ENCODE peak calls at places on chromosomes 13 and 19, in ten cellular contexts. O is CD4-positive, alpha-beta T cell; Z is Calu3; P is DND-41; E is GM23338; G is H9; I is endothelial cell; L is astrocyte; W is AG09319; K is PC-3. C is an unnamed sample.

GRCh38 chr13:19153782-19154450 is 27.7 kb downstream of the TUBA3C start:
- DNase-seq in G (no peak), K (no peak), I (no peak), P (no peak), Z (no peak), W (no peak), O (no peak), L (no peak), E (no peak), C (peak)

GRCh38 chr13:20274466-20274865 is 42.3 kb upstream of the GJB6 start:
- DNase-seq in I (no peak), Z (peak), G (no peak), P (no peak), K (peak), E (no peak), O (no peak), W (no peak), L (no peak), C (no peak)

GRCh38 chr19:8682472-8682871 is 16.1 kb downstream of the ACTL9 start:
- DNase-seq in E (no peak), G (no peak), O (no peak), Z (no peak), K (no peak), L (no peak), P (no peak), I (no peak), W (no peak), C (no peak)

GRCh38 chr19:10751109-10751972 is 33.5 kb downstream of the DNM2 start:
- DNase-seq in Z (peak), O (no peak), W (no peak), E (peak), L (no peak), G (no peak), K (no peak), I (peak), P (no peak), C (peak)

GRCh38 chr13:29479716-29480492 is 115.6 kb downstream of the SLC7A1 start:
- DNase-seq in P (no peak), I (no peak), O (no peak), E (peak), L (no peak), Z (no peak), W (no peak), G (no peak), K (no peak), C (no peak)

GRCh38 chr13:36822786-36823185 is 3.8 kb downstream of the RFXAP start:
- DNase-seq in K (no peak), Z (no peak), P (no peak), G (no peak), I (no peak), W (no peak), L (peak), E (no peak), O (no peak), C (no peak)

GRCh38 chr19:39078436-39079200 is 5.5 kb upstream of the ACP7 start:
- DNase-seq in P (no peak), L (peak), E (no peak), Z (peak), K (peak), G (no peak), O (no peak), I (no peak), W (peak), C (no peak)

GRCh38 chr19:3954107-3954506 is 16.8 kb downstream of the DAPK3 start:
- DNase-seq in K (no peak), I (no peak), G (no peak), O (no peak), W (no peak), P (no peak), E (no peak), Z (no peak), L (no peak), C (no peak)

GRCh38 chr13:113129921-113130750 is 7.5 kb downstream of the F10 start:
- DNase-seq in E (no peak), K (no peak), L (no peak), W (no peak), G (peak), Z (no peak), P (no peak), I (no peak), O (no peak), C (peak)

GRCh38 chr13:111385182-111385857 is 64.9 kb downstream of the TEX29 start:
- DNase-seq in K (no peak), E (no peak), L (no peak), W (no peak), Z (no peak), P (no peak), O (no peak), G (peak), I (no peak), C (no peak)

GRCh38 chr19:1125601-1126533 is 22.1 kb downstream of the GPX4 start:
- DNase-seq in Z (no peak), P (no peak), E (no peak), W (no peak), K (peak), G (no peak), L (peak), O (no peak), I (no peak), C (no peak)

GRCh38 chr13:101977475-101977874 is 424.4 kb downstream of the FGF14 start:
- DNase-seq in I (no peak), E (no peak), W (no peak), P (no peak), G (no peak), L (no peak), O (no peak), K (no peak), Z (no peak), C (no peak)

GRCh38 chr13:48551329-48551728 is 18.4 kb upstream of the RCBTB2 start:
- DNase-seq in I (no peak), O (no peak), L (no peak), K (no peak), E (peak), W (no peak), G (no peak), Z (no peak), P (peak), C (no peak)

GRCh38 chr13:39929583-39929982 is 274.1 kb downstream of the COG6 start:
- DNase-seq in I (no peak), K (no peak), W (no peak), O (no peak), Z (no peak), E (no peak), L (no peak), P (no peak), G (no peak), C (no peak)

GRCh38 chr19:6220385-6221191 is 59.2 kb downstream of the MLLT1 start:
- DNase-seq in I (no peak), W (peak), P (no peak), E (no peak), O (no peak), L (no peak), K (no peak), Z (no peak), G (no peak), C (no peak)

GRCh38 chr13:90738881-90739280 is 608.6 kb upstream of the MIR17HG start:
- DNase-seq in O (no peak), G (no peak), E (no peak), I (no peak), P (no peak), K (no peak), Z (no peak), W (no peak), L (peak), C (no peak)

GRCh38 chr13:112233256-112233655 is 142.9 kb upstream of the SPACA7 start:
- DNase-seq in I (no peak), W (no peak), G (no peak), L (no peak), K (no peak), E (no peak), P (no peak), O (no peak), Z (no peak), C (no peak)

GRCh38 chr13:45481688-45482087 is 16.9 kb downstream of the COG3 start:
- DNase-seq in I (no peak), O (no peak), P (no peak), E (no peak), G (no peak), W (no peak), K (peak), Z (no peak), L (peak), C (no peak)

GRCh38 chr19:4059931-4060620 is 6.6 kb downstream of the ZBTB7A start:
- DNase-seq in G (peak), K (no peak), P (peak), W (no peak), I (no peak), E (peak), L (no peak), Z (peak), O (peak), C (peak)

GRCh38 chr13:110716235-110716505 is 2.7 kb downstream of the ING1 start:
- DNase-seq in L (no peak), Z (no peak), P (peak), E (peak), O (no peak), K (peak), G (no peak), W (no peak), I (no peak), C (peak)

GRCh38 chr19:50221087-50221486 is 17.7 kb downstream of the MYH14 start:
- DNase-seq in L (no peak), Z (no peak), O (no peak), E (no peak), W (no peak), K (no peak), G (no peak), I (no peak), P (no peak), C (no peak)

GRCh38 chr19:6458695-6459355 is 767 bp downstream of the SLC25A23 start:
- DNase-seq in E (no peak), L (no peak), K (peak), P (no peak), O (no peak), W (no peak), Z (peak), I (no peak), G (no peak), C (no peak)

GRCh38 chr13:36973621-36974268 is 25.4 kb downstream of the ALG5 start:
- DNase-seq in Z (no peak), K (no peak), P (no peak), I (no peak), W (no peak), G (no peak), O (no peak), L (no peak), E (no peak), C (no peak)

GRCh38 chr13:49690133-49690989 is 925 bp downstream of the EBPL start:
- DNase-seq in E (no peak), L (peak), K (peak), I (no peak), W (no peak), O (no peak), P (no peak), Z (peak), G (no peak), C (peak)

GRCh38 chr13:98485561-98485960 is 91.3 kb downstream of the STK24 start:
- DNase-seq in O (no peak), K (no peak), P (no peak), E (no peak), W (no peak), Z (no peak), G (no peak), L (no peak), I (no peak), C (no peak)

GRCh38 chr13:98487522-98487921 is 89.4 kb downstream of the STK24 start:
- DNase-seq in K (no peak), L (no peak), Z (no peak), O (no peak), I (no peak), E (no peak), G (no peak), W (no peak), P (no peak), C (no peak)

GRCh38 chr13:98484289-98485219 is 92.4 kb downstream of the STK24 start:
- DNase-seq in Z (peak), G (peak), K (peak), I (peak), E (peak), W (peak), P (no peak), L (peak), O (peak), C (peak)

GRCh38 chr13:98487016-98487415 is 89.9 kb downstream of the STK24 start:
- DNase-seq in L (no peak), P (no peak), W (no peak), E (no peak), G (no peak), I (no peak), O (no peak), K (no peak), Z (no peak), C (no peak)

GRCh38 chr13:98486412-98486811 is 90.5 kb downstream of the STK24 start:
- DNase-seq in P (no peak), O (no peak), K (no peak), E (no peak), L (no peak), Z (no peak), I (no peak), G (no peak), W (no peak), C (no peak)
- TF ChIP-seq CTCF in P (no peak), O (no peak), K (no peak), E (no peak), L (no peak), Z (no peak), I (no peak), G (no peak), W (no peak), C (no peak)

DNA sequence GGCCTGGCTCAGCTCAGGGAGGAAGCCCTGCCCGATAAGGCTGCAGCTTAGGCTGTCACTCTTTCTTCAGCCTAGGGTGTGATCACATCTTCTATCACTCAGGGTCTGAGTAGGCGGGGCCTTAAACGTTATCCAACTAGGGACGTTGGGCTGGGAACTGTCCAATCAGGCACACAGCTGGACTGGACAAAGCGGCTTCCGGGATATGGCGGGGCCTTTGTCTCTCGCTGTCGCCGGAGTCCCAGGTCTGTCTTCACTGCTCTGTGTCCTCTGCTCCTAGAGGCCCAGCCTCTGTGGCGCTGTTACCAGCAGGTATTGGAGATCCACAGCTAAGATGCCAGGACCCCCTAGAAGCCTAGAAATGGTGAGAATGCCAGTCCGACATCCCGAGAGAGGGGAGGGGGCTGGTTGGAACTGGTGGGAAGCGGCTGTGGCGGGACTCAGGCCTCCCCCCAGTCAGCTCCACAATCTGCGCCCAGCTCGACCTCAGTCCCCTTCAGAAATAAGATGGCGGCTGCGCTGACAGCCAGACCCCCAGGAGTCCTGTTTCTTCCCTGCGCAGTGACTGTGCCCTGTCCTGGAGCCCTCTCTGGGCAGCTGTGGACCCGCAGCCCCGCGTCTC is at the start of gene ZNF254:
- DNase-seq in O (peak), P (peak), I (peak), E (peak), G (peak), W (peak), Z (peak), K (peak), L (peak), C (peak)
- TF ChIP-seq CTCF in O (no peak), P (no peak), I (no peak), E (no peak), G (no peak), W (no peak), Z (no peak), K (no peak), L (no peak), C (no peak)

GRCh38 chr13:95660981-95661581 is 15.9 kb upstream of the DNAJC3 start:
- DNase-seq in O (no peak), W (no peak), E (peak), P (peak), Z (peak), K (peak), L (peak), I (peak), G (no peak), C (peak)
- TF ChIP-seq CTCF in O (peak), W (peak), E (peak), P (peak), Z (no peak), K (peak), L (peak), I (peak), G (peak), C (peak)

GRCh38 chr13:44050450-44051063 is 170.9 kb downstream of the LACC1 start:
- DNase-seq in I (no peak), O (no peak), K (peak), L (no peak), W (peak), Z (peak), E (peak), P (no peak), G (no peak), C (no peak)

GRCh38 chr13:44049546-44049945 is 169.8 kb downstream of the LACC1 start:
- DNase-seq in W (no peak), K (no peak), L (no peak), Z (no peak), O (no peak), G (no peak), I (no peak), P (no peak), E (no peak), C (no peak)

GRCh38 chr13:44051405-44051804 is 171.7 kb downstream of the LACC1 start:
- DNase-seq in L (no peak), E (no peak), Z (no peak), W (no peak), O (no peak), G (no peak), K (no peak), P (no peak), I (no peak), C (no peak)

GRCh38 chr13:44046428-44046827 is 166.7 kb downstream of the LACC1 start:
- DNase-seq in W (no peak), E (no peak), L (no peak), Z (no peak), K (no peak), G (no peak), P (no peak), I (no peak), O (no peak), C (no peak)

DNA sequence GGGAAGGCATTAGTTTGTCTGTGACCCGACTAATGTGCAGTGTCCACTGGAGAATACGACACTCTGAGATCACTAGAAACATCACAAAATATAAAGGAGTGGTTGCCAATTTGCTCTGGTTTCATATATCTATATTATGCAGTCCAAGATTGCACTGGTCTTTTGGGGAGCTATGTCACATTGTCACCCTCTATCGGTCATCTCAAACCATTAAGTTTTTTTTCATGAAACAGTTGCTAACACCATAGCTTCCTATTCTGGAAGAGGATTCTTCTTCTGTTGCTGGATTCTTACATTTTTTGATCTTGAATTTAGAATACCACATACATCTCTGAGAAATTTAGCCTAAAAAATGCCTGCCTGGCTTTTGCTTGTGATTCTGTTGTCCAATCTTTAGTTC is 168.6 kb downstream of the LACC1 start:
- DNase-seq in W (no peak), Z (no peak), L (no peak), E (no peak), G (no peak), O (no peak), K (peak), P (no peak), I (no peak), C (no peak)
- TF ChIP-seq CTCF in W (no peak), Z (no peak), L (no peak), E (no peak), G (peak), O (no peak), K (peak), P (no peak), I (no peak), C (no peak)

GRCh38 chr19:55013596-55013995 is 24.5 kb downstream of the GP6 start:
- DNase-seq in W (no peak), Z (no peak), P (no peak), E (no peak), L (no peak), I (no peak), O (no peak), K (no peak), G (no peak), C (no peak)

GRCh38 chr19:55012294-55012693 is 25.8 kb downstream of the GP6 start:
- DNase-seq in I (no peak), L (no peak), W (no peak), O (no peak), G (no peak), E (no peak), Z (no peak), K (no peak), P (no peak), C (no peak)

GRCh38 chr19:55015126-55015525 is 22.9 kb downstream of the GP6 start:
- DNase-seq in Z (no peak), P (no peak), E (no peak), G (no peak), I (no peak), O (no peak), K (no peak), L (no peak), W (no peak), C (no peak)

GRCh38 chr19:55016017-55016416 is 22.0 kb downstream of the GP6 start:
- DNase-seq in P (no peak), W (no peak), K (no peak), O (no peak), Z (no peak), E (no peak), L (no peak), I (no peak), G (no peak), C (no peak)

DNA sequence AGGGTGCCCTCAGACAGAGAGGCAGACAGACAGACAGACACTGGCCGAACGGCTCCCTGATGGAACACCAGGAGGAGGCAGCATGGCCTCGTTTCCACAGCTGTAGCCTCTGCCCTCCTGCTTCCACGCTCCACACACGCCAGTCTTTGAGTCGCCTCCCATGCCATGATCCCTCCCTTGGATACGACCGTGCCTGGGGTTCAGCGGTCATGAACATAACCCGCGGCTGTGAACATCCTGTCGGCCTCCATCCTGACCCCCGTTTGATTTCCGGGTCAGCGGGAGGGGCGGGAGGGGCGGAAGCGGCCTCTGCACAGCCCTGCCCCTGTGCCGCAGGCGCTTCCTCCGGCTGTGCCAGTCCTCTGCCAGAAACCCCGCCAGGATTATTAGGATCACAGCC is 23.4 kb downstream of the GP6 start:
- DNase-seq in W (no peak), K (peak), P (no peak), E (no peak), I (no peak), L (no peak), O (no peak), Z (no peak), G (no peak), C (peak)
- TF ChIP-seq CTCF in W (no peak), K (no peak), P (no peak), E (no peak), I (no peak), L (no peak), O (no peak), Z (no peak), G (no peak), C (no peak)

GRCh38 chr19:18419195-18419698 is at the start of gene SSBP4:
- DNase-seq in P (peak), K (peak), E (peak), O (peak), W (no peak), I (peak), G (no peak), L (peak), Z (peak), C (peak)
- TF ChIP-seq CTCF in P (peak), K (no peak), E (no peak), O (no peak), W (peak), I (peak), G (peak), L (no peak), Z (no peak), C (no peak)

DNA sequence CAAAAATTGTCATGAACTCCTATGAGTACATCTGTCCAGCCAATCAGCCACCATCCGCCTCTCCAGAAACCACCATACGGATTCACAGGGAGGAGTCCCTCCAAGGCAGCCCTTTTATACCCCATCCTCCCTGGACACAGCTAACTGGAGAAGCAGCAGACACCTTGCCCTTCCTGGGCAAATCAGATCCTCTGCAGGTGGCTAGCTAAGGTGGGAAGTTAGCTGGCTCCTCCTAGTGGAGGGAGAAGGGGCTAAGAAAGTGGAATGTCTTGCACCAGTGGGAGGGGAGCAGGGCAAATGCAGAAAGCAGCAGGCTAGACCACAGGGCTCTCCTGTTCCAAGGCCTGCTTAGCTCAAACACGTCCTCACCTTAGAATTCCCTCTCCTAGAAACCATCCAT is 46.2 kb upstream of the UQCRFS1 start:
- DNase-seq in P (peak), E (peak), I (no peak), Z (no peak), L (no peak), K (no peak), G (peak), O (no peak), W (no peak), C (no peak)
- TF ChIP-seq CTCF in P (peak), E (peak), I (no peak), Z (no peak), L (no peak), K (peak), G (peak), O (no peak), W (peak), C (no peak)